ENCODE peak calls at places on chromosomes 12 and 14, in seven cellular contexts. L is natural killer cell, Y is tibial artery, W is fibroblast of mammary gland, S is choroid plexus epithelial cell, T is type B pancreatic cell, V is uterus. U is an unnamed sample.
A peak's percentile ranks its signal among the peaks of the same experiment; 100 is the strongest.

GRCh38 chr14:80587096-80587724 is 354.3 kb downstream of the CEP128 start:
- DNase-seq in W (peak; percentile 62), L (no peak), T (no peak), V (no peak), Y (no peak), S (peak; percentile 84), U (peak; percentile 20)

GRCh38 chr12:115700896-115701465 is 576.5 kb downstream of the MED13L start:
- DNase-seq in S (no peak), V (no peak), T (no peak), W (no peak), L (no peak), Y (no peak), U (no peak)

GRCh38 chr14:98808494-98809407 is 463.2 kb downstream of the BCL11B start:
- DNase-seq in S (no peak), T (no peak), W (no peak), Y (no peak), L (no peak), V (no peak), U (no peak)

GRCh38 chr12:14185441-14186192 is 179.9 kb upstream of the ATF7IP start:
- DNase-seq in L (no peak), Y (no peak), V (no peak), S (peak; percentile 73), W (peak; percentile 44), T (no peak), U (peak; percentile 52)

GRCh38 chr14:44788612-44789011 is 173.1 kb downstream of the KLHL28 start:
- DNase-seq in Y (no peak), V (no peak), S (no peak), W (no peak), T (no peak), L (no peak), U (no peak)

GRCh38 chr12:77003244-77003643 is 62.1 kb downstream of the E2F7 start:
- DNase-seq in L (no peak), T (no peak), Y (no peak), V (no peak), S (no peak), W (no peak), U (no peak)

GRCh38 chr12:67080637-67081036 is 188.5 kb upstream of the CAND1 start:
- DNase-seq in W (no peak), L (no peak), Y (no peak), T (no peak), V (no peak), S (no peak), U (no peak)

GRCh38 chr14:78764240-78764639 is 594.1 kb downstream of the NRXN3 start:
- DNase-seq in V (no peak), T (no peak), S (peak; percentile 60), W (peak; percentile 69), L (no peak), Y (no peak), U (no peak)

GRCh38 chr12:24770851-24771250 is 178.1 kb downstream of the BCAT1 start:
- DNase-seq in V (no peak), T (no peak), W (peak; percentile 75), Y (no peak), S (peak; percentile 77), L (no peak), U (no peak)

GRCh38 chr12:114627393-114627792 is 56.6 kb downstream of the TBX3 start:
- DNase-seq in Y (no peak), S (no peak), T (no peak), L (no peak), W (no peak), V (no peak), U (no peak)

GRCh38 chr12:103978384-103978982 is 12.8 kb downstream of the TDG start:
- DNase-seq in V (no peak), Y (no peak), T (no peak), W (no peak), S (no peak), L (no peak), U (no peak)

GRCh38 chr12:126651133-126651532 is 1585.9 kb downstream of the AACS start:
- DNase-seq in W (no peak), T (no peak), L (no peak), S (no peak), Y (no peak), V (no peak), U (no peak)

GRCh38 chr12:52156757-52157565 is 34.9 kb downstream of the KRT80 start:
- DNase-seq in V (peak; percentile 72), S (peak; percentile 67), Y (peak; percentile 79), L (peak; percentile 67), T (peak; percentile 90), W (peak; percentile 48), U (peak; percentile 78)

GRCh38 chr12:4579305-4580097 is 17.5 kb downstream of the DYRK4 start:
- DNase-seq in V (no peak), W (peak; percentile 30), L (no peak), S (peak; percentile 47), T (no peak), Y (no peak), U (peak; percentile 48)

GRCh38 chr12:93137656-93138612 is 208.8 kb upstream of the EEA1 start:
- DNase-seq in T (no peak), W (peak; percentile 96), S (peak; percentile 68), V (no peak), L (no peak), Y (peak; percentile 31), U (peak; percentile 42)

GRCh38 chr12:29599397-29599796 is 101.9 kb upstream of the OVCH1 start:
- DNase-seq in V (no peak), S (peak; percentile 72), T (no peak), L (no peak), W (peak; percentile 90), Y (no peak), U (no peak)

GRCh38 chr12:64679487-64679983 is 69.2 kb downstream of the RASSF3 start:
- DNase-seq in S (peak; percentile 45), W (peak; percentile 80), Y (peak; percentile 87), L (peak; percentile 65), V (peak; percentile 58), T (no peak), U (no peak)

GRCh38 chr12:116087962-116088361 is 189.5 kb downstream of the MED13L start:
- DNase-seq in S (no peak), Y (no peak), T (no peak), V (no peak), W (no peak), L (no peak), U (no peak)

GRCh38 chr12:93612719-93613228 is 40.3 kb downstream of the SOCS2 start:
- DNase-seq in T (no peak), W (no peak), L (no peak), S (no peak), V (no peak), Y (no peak), U (no peak)

GRCh38 chr14:50061664-50062437 is 54.5 kb downstream of the VCPKMT start:
- DNase-seq in S (peak; percentile 43), W (peak; percentile 40), V (peak; percentile 32), Y (no peak), L (peak; percentile 75), T (no peak), U (peak; percentile 75)

GRCh38 chr12:1582709-1583050 is 11.7 kb downstream of the FBXL14 start:
- DNase-seq in V (no peak), T (no peak), L (no peak), Y (no peak), W (no peak), S (no peak), U (no peak)

GRCh38 chr12:1583421-1584078 is 10.8 kb downstream of the FBXL14 start:
- DNase-seq in T (no peak), W (peak; percentile 93), S (peak; percentile 96), Y (no peak), L (peak; percentile 39), V (peak; percentile 68), U (peak; percentile 77)

GRCh38 chr12:1587927-1588573 is 6.3 kb downstream of the FBXL14 start:
- DNase-seq in V (no peak), S (peak; percentile 41), T (no peak), W (no peak), Y (no peak), L (no peak), U (no peak)

GRCh38 chr12:1581973-1582708 is 12.2 kb downstream of the FBXL14 start:
- DNase-seq in T (no peak), L (no peak), V (no peak), S (no peak), W (peak; percentile 60), Y (no peak), U (no peak)

DNA sequence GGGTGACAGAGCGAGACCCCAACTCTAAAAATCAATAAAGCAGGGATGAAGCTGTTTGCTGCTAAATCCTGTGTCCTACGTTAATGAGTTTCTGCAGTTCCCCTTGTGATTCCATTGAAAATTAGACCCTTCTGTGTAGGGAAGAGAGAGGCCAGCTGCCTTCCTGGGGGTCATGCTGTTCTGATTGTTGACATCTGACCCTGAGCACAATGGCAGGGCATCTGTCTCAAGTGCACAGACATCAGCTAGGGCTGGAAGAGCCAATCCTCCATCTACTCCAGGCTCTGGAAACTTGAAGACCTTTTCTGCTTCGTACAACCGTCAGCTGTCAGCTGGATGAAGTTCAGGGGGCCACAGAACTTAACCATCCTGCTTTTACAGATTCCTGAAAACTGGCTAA is 10.1 kb downstream of the FBXL14 start:
- DNase-seq in Y (no peak), V (no peak), W (no peak), T (no peak), L (no peak), S (no peak), U (no peak)
- TF ChIP-seq CTCF in Y (no peak), V (no peak), W (no peak), T (no peak), L (no peak), S (no peak), U (no peak)

DNA sequence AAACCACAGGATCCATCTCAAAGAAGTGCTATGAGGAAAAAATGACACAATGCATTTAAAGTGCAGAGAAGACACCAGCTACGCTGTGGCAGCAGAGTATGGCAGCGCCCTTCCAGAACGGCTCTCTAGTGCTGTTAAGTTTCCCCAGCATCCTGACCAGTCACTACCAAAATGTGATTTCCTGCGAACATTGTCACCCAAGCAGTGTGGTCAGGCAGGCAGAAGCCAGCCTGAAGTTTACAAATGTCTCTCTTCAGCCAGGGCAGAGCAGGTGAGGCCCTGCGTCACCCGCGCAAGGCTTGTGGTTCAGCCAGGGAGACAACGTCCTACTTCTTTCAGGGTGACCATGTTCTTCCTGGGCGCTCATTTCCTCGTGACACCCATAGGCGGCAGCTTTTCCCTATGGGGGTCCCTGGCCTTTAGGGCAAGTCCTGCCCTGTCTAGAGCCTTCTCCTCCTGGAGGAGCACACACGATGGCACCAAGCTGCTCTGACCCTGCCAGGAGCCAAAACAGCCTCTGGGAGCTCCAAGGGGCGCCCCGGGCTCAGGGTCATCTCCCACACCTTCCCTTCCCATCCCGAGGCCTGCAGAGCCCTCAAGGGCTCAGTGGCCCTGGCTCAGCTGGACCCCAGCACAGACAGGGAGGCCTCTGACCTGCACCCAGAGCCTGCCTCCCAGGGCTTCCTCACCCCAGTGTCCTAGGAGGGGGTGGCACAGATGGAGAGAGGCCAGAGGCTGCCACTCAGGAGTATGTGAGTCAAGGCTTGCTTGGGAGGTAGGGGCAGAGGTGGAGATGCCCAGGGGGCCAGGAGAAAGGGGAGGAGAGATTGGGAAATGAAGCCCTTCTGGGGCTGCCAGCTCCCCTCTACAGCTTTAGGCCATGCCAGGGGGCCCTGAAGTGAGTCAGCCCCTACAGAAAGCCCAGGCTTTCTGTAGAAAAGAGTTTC is 41.9 kb downstream of the PSMA6 start:
- DNase-seq in W (no peak), V (no peak), L (peak; percentile 62), S (no peak), T (no peak), Y (no peak), U (no peak)
- TF ChIP-seq CTCF in W (no peak), V (no peak), L (no peak), S (no peak), T (no peak), Y (no peak), U (no peak)

GRCh38 chr12:12915654-12916053 is 24.3 kb downstream of the GPRC5A start:
- DNase-seq in V (no peak), W (no peak), Y (no peak), S (no peak), L (no peak), T (no peak), U (no peak)
- TF ChIP-seq CTCF in V (no peak), W (no peak), Y (no peak), S (no peak), L (no peak), T (no peak), U (no peak)

GRCh38 chr12:45338272-45338671 is 122.4 kb downstream of the ANO6 start:
- DNase-seq in S (no peak), L (no peak), Y (no peak), V (no peak), W (no peak), T (no peak), U (no peak)
- TF ChIP-seq CTCF in S (no peak), L (no peak), Y (no peak), V (no peak), W (no peak), T (no peak), U (no peak)